ENCODE peak calls at places on chromosomes 3 and 15, in seven cellular contexts. P is KBM-7; J is stimulated activated CD8-positive, alpha-beta memory T cell treated with anti-CD3 and anti-CD28 coated beads, Interleukin-4, amount 100 ng/mL, for 4 hours; W is hippocampal formation; L is pons; D is AG09309; Y is EH. H is an unnamed sample.

GRCh38 chr15:64938192-64938591 is 26.5 kb downstream of the ANKDD1A start:
- DNase-seq in P (no peak), D (no peak), W (no peak), L (no peak), Y (no peak), J (no peak), H (no peak)

GRCh38 chr3:10140996-10141546 is 507 bp upstream of the VHL start:
- DNase-seq in D (no peak), P (no peak), J (no peak), W (no peak), L (no peak), Y (no peak), H (no peak)

GRCh38 chr15:57415559-57415958 is 39.3 kb downstream of the CGNL1 start:
- DNase-seq in W (no peak), J (no peak), Y (no peak), L (no peak), D (no peak), P (no peak), H (no peak)

GRCh38 chr3:111321786-111322185 is 220.2 kb upstream of the CD96 start:
- DNase-seq in L (no peak), P (no peak), W (no peak), Y (peak), D (no peak), J (no peak), H (no peak)

GRCh38 chr15:71811036-71811736 is 832 bp downstream of the NR2E3 start:
- DNase-seq in D (no peak), Y (peak), P (no peak), W (no peak), J (no peak), L (no peak), H (no peak)

GRCh38 chr15:73900129-73900712 is 26.0 kb upstream of the LOXL1 start:
- DNase-seq in D (no peak), J (no peak), Y (peak), L (no peak), P (no peak), W (no peak), H (peak)

GRCh38 chr15:63238796-63239195 is 38.6 kb upstream of the APH1B start:
- DNase-seq in P (peak), Y (peak), D (peak), W (no peak), J (no peak), L (no peak), H (no peak)

GRCh38 chr3:8145661-8146060 is 356.0 kb upstream of the LMCD1 start:
- DNase-seq in L (no peak), W (no peak), Y (no peak), J (no peak), D (no peak), P (no peak), H (no peak)

GRCh38 chr15:82540055-82540983 is at the start of gene RPS17:
- DNase-seq in L (peak), Y (peak), P (peak), J (peak), W (no peak), D (peak), H (peak)

GRCh38 chr15:34436956-34437442 is 609 bp downstream of the GOLGA8A start:
- DNase-seq in L (peak), Y (peak), J (peak), P (peak), D (no peak), W (no peak), H (no peak)

GRCh38 chr3:69378112-69378799 is 7.6 kb downstream of the FRMD4B start:
- DNase-seq in P (no peak), W (no peak), Y (no peak), D (no peak), J (no peak), L (no peak), H (no peak)

GRCh38 chr15:60408438-60409105 is 10.8 kb upstream of the ANXA2 start:
- DNase-seq in P (peak), J (no peak), L (peak), Y (peak), D (no peak), W (no peak), H (no peak)

GRCh38 chr3:177571271-177571972 is 374.1 kb upstream of the TBL1XR1 start:
- DNase-seq in Y (no peak), J (no peak), L (no peak), D (no peak), W (no peak), P (no peak), H (no peak)

GRCh38 chr3:125140011-125140813 is 72.3 kb downstream of the SLC12A8 start:
- DNase-seq in W (no peak), L (no peak), J (no peak), Y (peak), D (no peak), P (no peak), H (no peak)

GRCh38 chr15:52256366-52256765 is 39.2 kb downstream of the MYO5C start:
- DNase-seq in D (peak), W (peak), Y (peak), L (peak), J (peak), P (peak), H (no peak)

GRCh38 chr15:82810863-82811421 is 1.5 kb downstream of the WHAMM start:
- DNase-seq in Y (no peak), J (no peak), P (peak), W (no peak), L (no peak), D (no peak), H (no peak)

GRCh38 chr3:5002174-5002870 is 23.1 kb downstream of the BHLHE40 start:
- DNase-seq in J (no peak), P (peak), W (no peak), L (no peak), Y (no peak), D (no peak), H (no peak)

GRCh38 chr15:82306791-82307713 is 42.2 kb downstream of the GOLGA6L10 start:
- DNase-seq in L (no peak), P (no peak), J (no peak), D (no peak), W (no peak), Y (no peak), H (no peak)

GRCh38 chr3:18111702-18112311 is 313.3 kb downstream of the SATB1 start:
- DNase-seq in D (no peak), W (no peak), P (peak), Y (peak), L (no peak), J (no peak), H (no peak)

GRCh38 chr15:22904736-22905135 is 66.3 kb downstream of the NIPA2 start:
- DNase-seq in J (no peak), Y (no peak), W (no peak), P (no peak), D (no peak), L (no peak), H (peak)

GRCh38 chr3:197891-198491 is 1.4 kb downstream of the CHL1 start:
- DNase-seq in J (no peak), Y (no peak), W (no peak), P (no peak), D (no peak), L (no peak), H (no peak)

GRCh38 chr3:125401402-125401801 is 26.3 kb upstream of the ZNF148 start:
- DNase-seq in L (no peak), W (no peak), P (no peak), J (no peak), Y (peak), D (no peak), H (no peak)

GRCh38 chr15:99324700-99325099 is 73.4 kb downstream of the LRRC28 start:
- DNase-seq in Y (no peak), J (no peak), L (no peak), D (no peak), W (no peak), P (no peak), H (no peak)

GRCh38 chr3:116005404-116005803 is 382.1 kb downstream of the GAP43 start:
- DNase-seq in Y (peak), P (no peak), W (no peak), D (peak), J (no peak), L (no peak), H (no peak)

GRCh38 chr3:37130984-37131975 is 43.1 kb downstream of the LRRFIP2 start:
- DNase-seq in P (no peak), J (no peak), D (no peak), L (no peak), W (no peak), Y (no peak), H (no peak)

GRCh38 chr3:143763568-143764162 is 84.6 kb downstream of the SLC9A9 start:
- DNase-seq in L (peak), J (no peak), D (no peak), P (peak), W (peak), Y (no peak), H (no peak)

GRCh38 chr15:99441871-99442267 is 123.9 kb upstream of the MEF2A start:
- DNase-seq in J (no peak), P (no peak), W (no peak), D (no peak), L (no peak), Y (no peak), H (no peak)

GRCh38 chr3:97306226-97306625 is 458.3 kb upstream of the ARL6 start:
- DNase-seq in D (no peak), P (no peak), Y (no peak), W (no peak), L (no peak), J (no peak), H (no peak)

GRCh38 chr3:63607716-63608115 is 44.8 kb upstream of the SNTN start:
- DNase-seq in W (no peak), J (no peak), L (no peak), D (no peak), Y (no peak), P (no peak), H (no peak)

GRCh38 chr3:130755666-130756065 is 9.0 kb upstream of the PIK3R4 start:
- DNase-seq in J (no peak), L (no peak), D (no peak), P (no peak), W (no peak), Y (no peak), H (no peak)

GRCh38 chr15:76968310-76968709 is 26.6 kb upstream of the PSTPIP1 start:
- DNase-seq in J (no peak), D (no peak), Y (peak), L (no peak), W (no peak), P (no peak), H (no peak)

GRCh38 chr15:33915571-33916407 is 52.5 kb upstream of the CHRM5 start:
- DNase-seq in W (no peak), P (no peak), Y (no peak), D (no peak), J (no peak), L (no peak), H (no peak)

GRCh38 chr3:41418961-41419691 is 219.8 kb downstream of the CTNNB1 start:
- DNase-seq in L (peak), Y (peak), W (no peak), D (no peak), J (no peak), P (peak), H (no peak)

GRCh38 chr15:60573936-60574335 is 95.0 kb upstream of the ICE2 start:
- DNase-seq in W (no peak), P (no peak), D (no peak), L (no peak), Y (no peak), J (no peak), H (no peak)

GRCh38 chr3:181009225-181009624 is 19.7 kb upstream of the DNAJC19 start:
- DNase-seq in J (no peak), L (no peak), W (no peak), Y (no peak), P (no peak), D (no peak), H (no peak)

GRCh38 chr3:2849092-2849491 is 261.1 kb downstream of the IL5RA start:
- DNase-seq in D (no peak), L (no peak), P (no peak), J (no peak), Y (no peak), W (no peak), H (no peak)

GRCh38 chr3:16604887-16605602 is at the start of gene DAZL:
- DNase-seq in L (no peak), W (no peak), Y (no peak), D (no peak), J (no peak), P (no peak), H (peak)

GRCh38 chr3:100076544-100077529 is 37.5 kb downstream of the FILIP1L start:
- DNase-seq in P (no peak), D (no peak), W (no peak), J (no peak), L (no peak), Y (no peak), H (no peak)

H was measured in chondrocyte.